ENCODE peak calls at places on chromosomes 13 and 19, in ten cellular contexts. I is DMS153; Q is NCI-H187; Z is mesenchymal stem cell; K is NCI-H2227 treated with DMSO at 0.1 percent for 48 hours; B is stimulated activated naive CD8-positive, alpha-beta T cell treated with anti-CD3 and anti-CD28 coated beads, Interleukin-15, amount 100 ng/mL, for 72 hours; D is fibroblast of the conjunctiva; H is NCI-H2107; Y is OCI-LY7; A is stimulated activated effector memory CD8-positive, alpha-beta T cell treated with anti-CD3 and anti-CD28 coated beads, Interleukin-12 subunit alpha, Interleukin-12 subunit beta, amount 100 ng/mL, for 72 hours. W is an unnamed sample.

GRCh38 chr19:681029-681626 is 4.9 kb downstream of the FSTL3 start:
- DNase-seq in D (no peak), Z (no peak), H (no peak), Q (peak; percentile 86), Y (peak; percentile 93), A (no peak), I (peak; percentile 71), B (no peak), K (no peak), W (no peak)

GRCh38 chr19:3323026-3323425 is 43.4 kb upstream of the NFIC start:
- DNase-seq in A (no peak), Q (no peak), I (no peak), K (no peak), B (no peak), Y (no peak), D (no peak), H (no peak), Z (no peak), W (no peak)

GRCh38 chr19:53466726-53467125 is 807 bp upstream of the ZNF813 start:
- DNase-seq in H (no peak), I (no peak), Q (no peak), Y (no peak), B (no peak), A (no peak), K (peak; percentile 46), D (no peak), Z (peak; percentile 4), W (no peak)

GRCh38 chr19:34967551-34967950 is 3.5 kb upstream of the ZNF792 start:
- DNase-seq in Y (no peak), A (no peak), Q (no peak), H (no peak), I (no peak), K (no peak), D (no peak), Z (no peak), B (no peak), W (no peak)

GRCh38 chr13:110942248-110942981 is 27.5 kb upstream of the ANKRD10 start:
- DNase-seq in D (no peak), Y (no peak), I (no peak), Z (peak; percentile 14), K (no peak), A (no peak), B (no peak), H (no peak), Q (no peak), W (no peak)

GRCh38 chr13:113421673-113422270 is 31.5 kb downstream of the ADPRHL1 start:
- DNase-seq in I (no peak), D (peak; percentile 70), K (no peak), Y (no peak), Q (no peak), Z (no peak), A (no peak), B (no peak), H (no peak), W (no peak)

GRCh38 chr13:113032291-113032690 is 63.3 kb downstream of the MCF2L start:
- DNase-seq in B (no peak), Z (no peak), H (no peak), Q (no peak), Y (no peak), A (no peak), D (no peak), K (no peak), I (no peak), W (no peak)

GRCh38 chr13:24671367-24672117 is 8.7 kb upstream of the ATP12A start:
- DNase-seq in D (peak; percentile 84), I (peak; percentile 73), Z (peak; percentile 92), Q (peak; percentile 55), A (no peak), B (no peak), H (no peak), Y (peak; percentile 59), K (peak; percentile 23), W (peak; percentile 60)

GRCh38 chr13:21671793-21672680 is 1.2 kb downstream of the FGF9 start:
- DNase-seq in D (no peak), B (no peak), Q (no peak), A (no peak), Z (no peak), H (no peak), I (no peak), Y (peak; percentile 14), K (no peak), W (no peak)

GRCh38 chr19:30920238-30920637 is 429.0 kb downstream of the TSHZ3 start:
- DNase-seq in D (no peak), Z (no peak), A (no peak), Q (no peak), Y (no peak), B (no peak), H (no peak), K (no peak), I (no peak), W (no peak)

W was measured in foreskin melanocyte.